ENCODE peak calls at places on chromosome 9, in five cellular contexts. E is globus pallidus; V is activated CD4-positive, CD25-positive, alpha-beta regulatory T cell; G is NCI-H774; L is activated CD4-positive, alpha-beta T cell treated with anti-CD3 and anti-CD28 coated beads for 24 hours. W is an unnamed sample.

GRCh38 chr9:123883634-123884033 is 46.3 kb downstream of the DENND1A start:
- DNase-seq in V (no peak), G (no peak), L (no peak), E (no peak), W (no peak)

GRCh38 chr9:13224366-13224765 is 55.1 kb downstream of the MPDZ start:
- DNase-seq in V (no peak), G (no peak), L (no peak), E (no peak), W (no peak)

GRCh38 chr9:109972026-109973005 is 192.3 kb downstream of the PALM2AKAP2 start:
- DNase-seq in L (no peak), V (no peak), G (no peak), E (peak; percentile 56), W (no peak)

GRCh38 chr9:1231998-1232919 is 182.1 kb downstream of the DMRT2 start:
- DNase-seq in L (no peak), G (no peak), E (no peak), V (no peak), W (no peak)

GRCh38 chr9:16236882-16237281 is 633.6 kb downstream of the BNC2 start:
- DNase-seq in L (no peak), G (no peak), V (no peak), E (no peak), W (no peak)

GRCh38 chr9:16627967-16628366 is 242.5 kb downstream of the BNC2 start:
- DNase-seq in E (no peak), L (no peak), G (no peak), V (no peak), W (no peak)

GRCh38 chr9:74245871-74246552 is 251.1 kb upstream of the RORB start:
- DNase-seq in V (no peak), L (no peak), G (no peak), E (peak; percentile 1), W (no peak)

GRCh38 chr9:131732636-131733340 is 7.1 kb downstream of the RAPGEF1 start:
- DNase-seq in E (no peak), G (no peak), L (no peak), V (no peak), W (no peak)

GRCh38 chr9:82987370-82987769 is 75.6 kb downstream of the RASEF start:
- DNase-seq in V (no peak), G (no peak), E (no peak), L (no peak), W (no peak)

W was measured in spleen.